ENCODE peak calls at places on chromosomes 13 and 19, in four cellular contexts. O, U, V and G are unnamed samples.

GRCh38 chr13:94987869-94988268 is 275.5 kb upstream of the SOX21 start:
- DNase-seq in O (no peak), U (no peak), V (no peak), G (no peak)

GRCh38 chr13:34361528-34361927 is 543.6 kb downstream of the RFC3 start:
- DNase-seq in O (no peak), U (peak; percentile 41), V (no peak), G (no peak)

GRCh38 chr19:1410136-1410786 is 2.9 kb downstream of the DAZAP1 start:
- DNase-seq in O (peak; percentile 67), U (no peak), V (no peak), G (no peak)

GRCh38 chr19:8577247-8577646 is at the start of gene MYO1F:
- DNase-seq in O (peak; percentile 62), U (no peak), V (peak; percentile 65), G (no peak)

GRCh38 chr13:80870186-80870585 is 529.3 kb upstream of the SPRY2 start:
- DNase-seq in O (no peak), U (no peak), V (no peak), G (no peak)

GRCh38 chr13:51959773-51960172 is 51.5 kb downstream of the ATP7B start:
- DNase-seq in O (no peak), U (no peak), V (no peak), G (no peak)

GRCh38 chr13:31824705-31825512 is 85.6 kb downstream of the RXFP2 start:
- DNase-seq in O (no peak), U (no peak), V (no peak), G (no peak)

GRCh38 chr19:29779921-29780320 is 31.9 kb upstream of the CCNE1 start:
- DNase-seq in O (no peak), U (no peak), V (no peak), G (no peak)

GRCh38 chr19:3007975-3008374 is 21.1 kb downstream of the TLE2 start:
- DNase-seq in O (no peak), U (no peak), V (no peak), G (no peak)

GRCh38 chr19:3950871-3951861 is 18.3 kb downstream of the NMRK2 start:
- DNase-seq in O (peak; percentile 31), U (no peak), V (peak; percentile 75), G (no peak)

GRCh38 chr19:19817357-19817756 is 4.2 kb downstream of the ZNF506 start:
- DNase-seq in O (no peak), U (no peak), V (no peak), G (no peak)

GRCh38 chr19:13404236-13404635 is 102.0 kb downstream of the CACNA1A start:
- DNase-seq in O (peak; percentile 13), U (no peak), V (no peak), G (no peak)

DNA sequence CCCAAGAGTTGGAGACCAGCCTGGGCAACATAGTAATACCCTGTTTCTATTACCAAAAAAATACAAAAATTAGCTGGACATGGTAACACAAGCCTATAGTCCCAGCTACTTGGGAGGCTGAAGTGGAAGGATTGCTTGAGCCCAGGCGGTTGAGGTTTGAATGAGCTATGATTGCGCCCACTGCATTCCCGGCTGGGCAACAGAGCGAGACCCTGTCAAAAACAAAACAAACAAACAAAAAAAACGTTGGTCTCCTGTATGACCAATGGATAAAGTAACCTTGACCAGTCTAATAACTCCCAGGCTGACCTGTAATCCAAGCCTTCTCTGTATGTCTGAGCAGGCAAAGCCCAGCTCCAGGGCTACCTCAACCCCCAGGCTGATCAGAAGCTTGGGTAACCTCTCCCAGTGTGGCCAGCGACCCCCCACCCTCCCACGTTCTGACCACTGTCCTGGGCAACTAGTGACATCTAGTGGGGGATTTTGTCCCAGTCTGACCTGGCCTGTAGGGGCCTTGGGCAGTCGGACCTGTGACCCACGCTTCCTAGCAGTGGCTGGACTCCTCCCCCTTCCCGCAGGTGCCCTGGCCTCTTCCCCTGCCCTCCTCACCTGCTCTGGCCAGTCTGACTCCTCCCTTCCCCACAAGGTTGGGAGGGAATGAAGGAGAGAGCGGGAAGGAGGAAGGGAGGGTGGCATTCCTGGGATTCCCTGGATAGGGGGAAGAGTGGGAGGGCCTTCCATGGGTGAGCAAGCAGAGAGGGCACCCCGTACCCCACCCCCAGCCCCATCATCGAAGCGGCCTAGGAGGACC is 1.0 kb upstream of the BCAM start:
- DNase-seq in O (peak; percentile 74), U (no peak), V (no peak), G (no peak)
- TF ChIP-seq CTCF in O (peak; percentile 35), U (peak; percentile 45), V (peak; percentile 68), G (peak; percentile 61)

GRCh38 chr19:58518261-58519086 is 1.1 kb downstream of the ZBTB45 start:
- DNase-seq in O (no peak), U (no peak), V (no peak), G (no peak)

GRCh38 chr19:58516964-58517833 is 2.4 kb downstream of the ZBTB45 start:
- DNase-seq in O (no peak), U (no peak), V (no peak), G (no peak)

GRCh38 chr19:58520257-58520599 is 618 bp upstream of the ZBTB45 start:
- DNase-seq in O (no peak), U (no peak), V (no peak), G (no peak)

GRCh38 chr19:58519355-58520256 is at the start of gene ZBTB45:
- DNase-seq in O (peak; percentile 96), U (peak; percentile 88), V (peak; percentile 91), G (peak; percentile 91)

DNA sequence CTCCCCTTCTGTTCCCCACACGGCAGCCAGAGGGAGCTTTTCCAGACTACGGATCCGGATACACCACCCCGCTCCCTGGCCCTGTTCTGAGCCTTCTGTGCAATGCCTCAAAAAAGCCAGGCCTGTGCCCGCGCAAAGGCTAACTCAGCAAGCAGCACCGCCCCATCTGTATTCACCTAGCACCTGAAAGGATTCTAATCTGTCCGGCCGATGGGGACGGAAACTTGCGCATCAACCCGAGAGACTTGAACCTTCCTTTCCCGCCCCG is 589 bp downstream of the ZBTB45 start:
- DNase-seq in O (peak; percentile 69), U (peak; percentile 30), V (peak; percentile 58), G (no peak)
- TF ChIP-seq CTCF in O (peak; percentile 47), U (peak; percentile 83), V (peak; percentile 73), G (peak; percentile 86)

DNA sequence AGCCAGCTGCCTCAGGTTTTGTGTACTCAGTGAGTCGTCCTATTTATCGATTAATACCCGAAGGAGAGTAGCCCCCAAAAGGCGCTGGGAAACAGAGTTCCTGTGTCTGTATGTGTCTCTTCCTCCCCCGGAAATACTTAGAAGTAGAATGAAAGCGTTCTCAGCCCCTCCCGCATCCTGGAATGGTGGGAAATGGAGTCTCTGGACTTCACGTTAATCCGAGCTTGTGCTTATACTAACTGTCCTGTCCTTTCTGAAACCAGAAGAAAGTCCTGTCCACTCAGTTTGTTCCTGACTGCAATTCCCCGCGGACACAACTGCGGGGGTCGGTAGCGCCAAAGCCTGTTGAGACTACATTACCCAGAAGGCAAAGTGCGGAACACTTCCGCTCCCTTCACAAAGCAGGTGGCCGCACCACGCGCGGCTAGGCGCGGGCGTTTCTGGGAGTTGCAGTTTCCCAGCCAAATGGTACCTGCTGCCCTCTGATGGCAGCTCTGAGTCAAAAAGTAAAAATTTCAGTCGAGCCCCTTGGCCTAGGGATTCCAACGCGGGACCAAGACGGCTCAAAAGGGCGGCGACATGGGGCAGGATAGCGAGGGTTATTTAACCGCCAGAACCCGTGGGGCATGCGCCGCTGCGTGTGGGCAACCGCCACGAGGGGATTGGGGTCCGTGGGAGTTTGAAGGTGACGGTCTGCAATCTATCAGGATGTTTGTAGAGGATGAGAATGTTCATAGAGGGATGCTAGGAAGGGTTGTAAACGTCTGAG is 2.2 kb upstream of the GSK3A start:
- DNase-seq in O (peak; percentile 93), U (peak; percentile 85), V (peak; percentile 93), G (peak; percentile 86)
- TF ChIP-seq CTCF in O (peak; percentile 80), U (peak; percentile 64), V (peak; percentile 76), G (peak; percentile 71)

DNA sequence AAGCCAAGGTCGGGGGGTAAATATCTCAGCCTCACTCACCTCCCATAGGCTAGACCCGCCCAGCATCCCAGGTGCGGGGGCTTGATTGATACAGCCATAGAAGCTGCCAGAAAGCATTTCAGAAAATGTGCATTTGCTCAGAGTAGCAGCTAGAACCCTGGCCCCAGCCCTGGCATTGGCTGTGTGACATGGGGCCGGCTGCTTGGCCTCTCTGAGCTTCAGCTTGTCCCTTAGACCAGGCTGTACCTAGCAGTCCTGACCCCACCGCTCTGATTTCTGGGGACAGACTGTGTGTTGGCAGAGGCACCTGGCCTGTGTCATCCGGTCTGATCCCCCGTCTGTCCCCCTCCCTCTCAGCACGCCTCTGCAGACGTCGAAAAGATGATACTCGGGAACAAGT is 15.4 kb downstream of the RAB8A start:
- DNase-seq in O (no peak), U (no peak), V (no peak), G (no peak)
- TF ChIP-seq CTCF in O (no peak), U (no peak), V (no peak), G (no peak)

GRCh38 chr19:10000171-10000826 is 10.0 kb downstream of the COL5A3 start:
- DNase-seq in O (peak; percentile 75), U (no peak), V (peak; percentile 61), G (no peak)
- TF ChIP-seq CTCF in O (peak; percentile 55), U (peak; percentile 96), V (peak; percentile 73), G (peak; percentile 94)